ENCODE peak calls at places on chromosomes 2 and 18, in five cellular contexts. Z, H, D, G and E are unnamed samples.

GRCh38 chr18:43533371-43533770 is 256.1 kb upstream of the SYT4 start:
- DNase-seq in Z (no peak), H (no peak), D (no peak), G (no peak), E (no peak)

GRCh38 chr2:48471048-48471474 is 58.9 kb upstream of the STON1 start:
- DNase-seq in Z (no peak), H (peak), D (no peak), G (peak), E (no peak)

GRCh38 chr2:155842103-155842502 is 490.4 kb downstream of the NR4A2 start:
- DNase-seq in Z (no peak), H (peak), D (no peak), G (no peak), E (no peak)

GRCh38 chr2:9095690-9096089 is 92.2 kb upstream of the MBOAT2 start:
- DNase-seq in Z (no peak), H (peak), D (no peak), G (peak), E (no peak)

GRCh38 chr2:100482741-100483140 is 12.5 kb downstream of the NMS start:
- DNase-seq in Z (no peak), H (peak), D (no peak), G (no peak), E (no peak)

GRCh38 chr2:124318913-124319312 is 293.8 kb downstream of the CNTNAP5 start:
- DNase-seq in Z (no peak), H (no peak), D (no peak), G (no peak), E (no peak)

GRCh38 chr2:174561283-174562275 is 36.0 kb downstream of the WIPF1 start:
- DNase-seq in Z (no peak), H (peak), D (peak), G (peak), E (peak)

GRCh38 chr2:190804182-190804795 is 76.3 kb upstream of the GLS start:
- DNase-seq in Z (peak), H (peak), D (no peak), G (no peak), E (no peak)

GRCh38 chr2:45935791-45936622 is 284.5 kb downstream of the PRKCE start:
- DNase-seq in Z (peak), H (peak), D (peak), G (peak), E (peak)

GRCh38 chr2:135490381-135490780 is 40.6 kb downstream of the ZRANB3 start:
- DNase-seq in Z (no peak), H (no peak), D (no peak), G (no peak), E (no peak)

GRCh38 chr2:157938556-157938955 is 62.4 kb upstream of the ACVR1 start:
- DNase-seq in Z (no peak), H (no peak), D (no peak), G (no peak), E (no peak)

GRCh38 chr2:240624011-240624949 is 1.0 kb upstream of the GPR35 start:
- DNase-seq in Z (no peak), H (no peak), D (no peak), G (no peak), E (no peak)

GRCh38 chr2:175766880-175767279 is 235.2 kb downstream of the LNPK start:
- DNase-seq in Z (no peak), H (no peak), D (no peak), G (no peak), E (no peak)

GRCh38 chr2:99421469-99421868 is 68.3 kb downstream of the REV1 start:
- DNase-seq in Z (no peak), H (peak), D (no peak), G (no peak), E (no peak)

GRCh38 chr2:24050041-24050655 is 607 bp downstream of the FKBP1B start:
- DNase-seq in Z (no peak), H (peak), D (no peak), G (peak), E (no peak)

GRCh38 chr18:26336572-26336971 is 110.3 kb downstream of the TAF4B start:
- DNase-seq in Z (no peak), H (no peak), D (no peak), G (no peak), E (no peak)

GRCh38 chr2:120586507-120587283 is 149.0 kb upstream of the GLI2 start:
- DNase-seq in Z (no peak), H (peak), D (no peak), G (no peak), E (no peak)

GRCh38 chr2:240918258-240919091 is 12.3 kb downstream of the CROCC2 start:
- DNase-seq in Z (no peak), H (no peak), D (no peak), G (peak), E (peak)

GRCh38 chr2:211181626-211182025 is 625.2 kb downstream of the CPS1 start:
- DNase-seq in Z (no peak), H (no peak), D (no peak), G (no peak), E (no peak)

GRCh38 chr2:237485844-237486243 is 1.2 kb upstream of the MLPH start:
- DNase-seq in Z (no peak), H (no peak), D (no peak), G (no peak), E (no peak)
- H3K27ac ChIP-seq in Z (no peak), H (no peak), D (no peak), G (no peak), E (no peak)

GRCh38 chr18:50696929-50697328 is 122.9 kb downstream of the MRO start:
- DNase-seq in Z (no peak), H (no peak), D (no peak), G (no peak), E (no peak)
- H3K4me3 ChIP-seq in Z (no peak), H (no peak), D (no peak), G (no peak), E (no peak)

GRCh38 chr18:10233082-10233875 is 221.2 kb upstream of the APCDD1 start:
- DNase-seq in Z (no peak), H (no peak), D (no peak), G (no peak), E (no peak)

GRCh38 chr18:10235553-10235952 is 218.9 kb upstream of the APCDD1 start:
- DNase-seq in Z (no peak), H (no peak), D (no peak), G (no peak), E (no peak)

GRCh38 chr18:10234912-10235439 is 219.5 kb upstream of the APCDD1 start:
- DNase-seq in Z (no peak), H (peak), D (peak), G (no peak), E (no peak)

GRCh38 chr18:10232062-10232461 is 222.4 kb upstream of the APCDD1 start:
- DNase-seq in Z (no peak), H (no peak), D (no peak), G (no peak), E (no peak)

DNA sequence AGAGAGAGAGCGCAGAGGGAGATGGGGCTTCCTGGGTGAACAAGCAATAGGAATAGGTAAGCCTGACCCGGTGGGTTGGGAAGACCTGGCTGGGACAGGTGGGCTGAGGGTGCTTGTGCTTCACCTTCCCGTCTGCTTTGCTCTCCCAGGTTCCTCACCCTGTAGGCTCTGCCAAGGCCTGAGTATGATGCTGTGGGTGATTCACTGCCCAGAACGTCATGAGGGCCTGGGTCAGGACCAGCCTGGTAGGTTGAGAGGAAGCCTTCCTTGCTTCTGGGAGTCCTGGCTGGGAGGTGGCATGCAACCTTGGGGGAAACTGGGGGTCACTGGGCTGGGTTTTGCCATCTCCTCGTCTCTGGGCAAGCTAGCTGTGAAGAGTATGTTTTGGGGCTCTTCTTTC is 220.2 kb upstream of the APCDD1 start:
- DNase-seq in Z (no peak), H (peak), D (no peak), G (no peak), E (no peak)
- H3K27ac ChIP-seq in Z (no peak), H (no peak), D (no peak), G (no peak), E (no peak)

DNA sequence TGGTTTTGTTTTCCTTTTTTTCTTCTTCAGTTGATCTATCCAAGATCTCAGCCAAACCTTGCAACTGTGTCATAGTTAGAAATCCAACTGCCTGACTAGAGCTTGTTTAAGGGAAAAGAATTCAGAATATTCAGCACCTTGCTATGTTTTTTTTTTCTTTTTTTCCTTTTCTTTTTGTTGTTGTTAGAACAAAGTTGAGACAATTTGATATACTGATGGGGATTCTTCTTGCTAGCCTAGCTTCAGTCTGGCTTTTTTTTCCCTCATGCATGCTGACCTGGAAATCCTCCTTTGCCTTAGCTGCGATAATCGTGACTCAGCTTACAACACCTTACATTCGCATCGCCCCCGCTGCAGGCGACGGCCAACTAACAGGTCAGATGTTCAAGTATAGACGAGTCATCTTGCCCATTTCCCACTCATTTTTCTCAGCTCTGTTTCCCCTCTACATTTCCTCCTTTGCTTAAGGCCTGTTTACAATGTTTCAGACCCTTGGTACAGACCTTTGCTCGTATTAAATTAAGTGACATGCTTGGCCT is 487.2 kb upstream of the RAB12 start:
- DNase-seq in Z (no peak), H (peak), D (peak), G (no peak), E (no peak)
- H3K4me3 ChIP-seq in Z (no peak), H (no peak), D (no peak), G (no peak), E (no peak)